ENCODE peak calls at places on chromosomes 6 and 20, in six cellular contexts. T, I, H, M, N and F are unnamed samples.

GRCh38 chr20:1803216-1804128 is 91.7 kb upstream of the SIRPA start:
- DNase-seq in N (peak), I (peak), M (no peak), T (peak), H (no peak), F (peak)

GRCh38 chr6:131728296-131728939 is 17.6 kb upstream of the CTAGE9 start:
- DNase-seq in I (peak), T (no peak), M (no peak), H (no peak), N (no peak), F (no peak)

GRCh38 chr6:116376149-116376548 is 5.4 kb downstream of the DSE start:
- DNase-seq in N (no peak), I (no peak), H (no peak), M (no peak), T (no peak), F (no peak)

GRCh38 chr6:53514677-53515076 is 30.2 kb downstream of the GCLC start:
- DNase-seq in I (no peak), H (no peak), T (no peak), M (no peak), N (no peak), F (no peak)

GRCh38 chr6:149137594-149137993 is 179.9 kb upstream of the TAB2 start:
- DNase-seq in M (no peak), I (no peak), T (no peak), N (no peak), H (no peak), F (no peak)

GRCh38 chr6:44667668-44668390 is 280.3 kb downstream of the CDC5L start:
- DNase-seq in I (peak), M (no peak), N (peak), T (no peak), H (peak), F (peak)

GRCh38 chr6:112618796-112619195 is 271.7 kb downstream of the RFPL4B start:
- DNase-seq in N (no peak), T (no peak), I (no peak), H (no peak), M (no peak), F (peak)

GRCh38 chr6:156585859-156586258 is 191.3 kb upstream of the ARID1B start:
- DNase-seq in T (no peak), M (no peak), H (no peak), N (no peak), I (no peak), F (no peak)

GRCh38 chr6:36523936-36524499 is 23.3 kb downstream of the STK38 start:
- DNase-seq in M (no peak), T (no peak), I (no peak), N (no peak), H (no peak), F (no peak)

GRCh38 chr6:137013031-137013430 is 31.7 kb downstream of the IL20RA start:
- DNase-seq in N (no peak), M (no peak), H (no peak), T (no peak), I (no peak), F (no peak)

GRCh38 chr6:109453594-109454482 is 1.7 kb downstream of the MICAL1 start:
- DNase-seq in M (no peak), N (no peak), H (no peak), T (no peak), I (no peak), F (peak)

GRCh38 chr6:103800131-103800670 is 1059.5 kb downstream of the HACE1 start:
- DNase-seq in N (no peak), M (no peak), I (no peak), T (no peak), H (no peak), F (no peak)

GRCh38 chr20:63617876-63618265 is 9.0 kb downstream of the GMEB2 start:
- DNase-seq in H (no peak), T (no peak), M (no peak), N (no peak), I (no peak), F (no peak)

GRCh38 chr6:47810885-47811284 is 29.1 kb downstream of the OPN5 start:
- DNase-seq in N (peak), H (no peak), I (no peak), M (no peak), T (no peak), F (peak)

GRCh38 chr6:119079288-119079809 is 885 bp upstream of the FAM184A start:
- DNase-seq in I (no peak), H (no peak), M (no peak), N (no peak), T (no peak), F (no peak)

GRCh38 chr6:106114492-106114891 is 28.4 kb downstream of the PRDM1 start:
- DNase-seq in H (no peak), M (peak), N (peak), I (peak), T (no peak), F (no peak)

GRCh38 chr20:47982574-47983360 is 197.5 kb upstream of the SULF2 start:
- DNase-seq in H (no peak), T (no peak), M (no peak), N (peak), I (no peak), F (no peak)

GRCh38 chr6:96196633-96197032 is 180.9 kb downstream of the FUT9 start:
- DNase-seq in M (no peak), I (no peak), N (no peak), H (no peak), T (no peak), F (no peak)

GRCh38 chr6:131116755-131117360 is 18.4 kb upstream of the AKAP7 start:
- DNase-seq in H (peak), N (peak), I (peak), T (no peak), M (no peak), F (no peak)

GRCh38 chr6:144978208-144978607 is 693.1 kb downstream of the UTRN start:
- DNase-seq in H (no peak), M (no peak), N (no peak), I (no peak), T (no peak), F (no peak)

GRCh38 chr6:155079985-155080452 is 84.9 kb downstream of the TIAM2 start:
- DNase-seq in I (peak), H (no peak), T (no peak), M (peak), N (peak), F (no peak)

GRCh38 chr6:26284537-26285142 is 80.4 kb upstream of the BTN3A2 start:
- DNase-seq in T (peak), I (peak), M (no peak), H (no peak), N (peak), F (no peak)

GRCh38 chr6:1931817-1932216 is 313.6 kb downstream of the GMDS start:
- DNase-seq in T (no peak), M (no peak), H (no peak), I (no peak), N (no peak), F (no peak)

GRCh38 chr20:51220293-51220706 is 197.4 kb upstream of the KCNG1 start:
- DNase-seq in H (no peak), M (peak), T (no peak), N (peak), I (peak), F (peak)

GRCh38 chr6:89353702-89354392 is 1.3 kb upstream of the UBE2J1 start:
- DNase-seq in M (no peak), T (no peak), I (no peak), H (no peak), N (peak), F (peak)

GRCh38 chr6:139028242-139028657 is 295 bp upstream of the ABRACL start:
- DNase-seq in N (no peak), M (no peak), H (no peak), T (no peak), I (no peak), F (no peak)

GRCh38 chr20:17662333-17663039 is 19.6 kb downstream of the RRBP1 start:
- DNase-seq in M (no peak), H (no peak), N (peak), I (no peak), T (no peak), F (no peak)

GRCh38 chr6:119283979-119284545 is 65.5 kb downstream of the MAN1A1 start:
- DNase-seq in N (no peak), I (no peak), H (no peak), T (no peak), M (no peak), F (no peak)

GRCh38 chr6:44061375-44062104 is 65.7 kb downstream of the MRPL14 start:
- DNase-seq in I (no peak), H (no peak), M (no peak), T (no peak), N (no peak), F (no peak)

GRCh38 chr6:46948699-46949098 is 27.0 kb upstream of the ADGRF5 start:
- DNase-seq in I (no peak), N (no peak), M (no peak), H (no peak), T (no peak), F (no peak)

GRCh38 chr20:31678389-31679356 is 41.0 kb downstream of the COX4I2 start:
- DNase-seq in M (no peak), I (peak), N (no peak), T (no peak), H (no peak), F (no peak)